ENCODE peak calls at places on chromosomes 7 and 10, in eight cellular contexts. One of them, this sample, is unnamed.
A peak's percentile ranks its signal among the peaks of the same experiment; 100 is the strongest.

GRCh38 chr7:28708458-28708951 is 249.6 kb downstream of the TRIL start:
- DNase-seq in frontal cortex: peak; percentile 20
- DNase-seq in GM12865: no peak
- DNase-seq in epithelial cell of esophagus: no peak
- DNase-seq in stomach: no peak
- DNase-seq in glutamatergic neuron: peak; percentile 58
- DNase-seq in RPMI8226: no peak
- DNase-seq in H54: no peak
- DNase-seq in this sample: no peak

GRCh38 chr7:81688622-81689411 is 81.0 kb downstream of the HGF start:
- DNase-seq in GM12865: no peak
- DNase-seq in epithelial cell of esophagus: no peak
- DNase-seq in stomach: no peak
- DNase-seq in glutamatergic neuron: no peak
- DNase-seq in H54: no peak
- DNase-seq in RPMI8226: peak; percentile 85
- DNase-seq in frontal cortex: no peak
- DNase-seq in this sample: no peak

GRCh38 chr7:1693991-1694524 is 24.0 kb downstream of the ELFN1 start:
- DNase-seq in H54: no peak
- DNase-seq in frontal cortex: peak; percentile 54
- DNase-seq in RPMI8226: peak; percentile 42
- DNase-seq in epithelial cell of esophagus: no peak
- DNase-seq in glutamatergic neuron: peak; percentile 87
- DNase-seq in GM12865: no peak
- DNase-seq in stomach: no peak
- DNase-seq in this sample: peak; percentile 20

GRCh38 chr7:123351506-123352225 is 151.9 kb upstream of the SLC13A1 start:
- DNase-seq in frontal cortex: no peak
- DNase-seq in GM12865: no peak
- DNase-seq in stomach: no peak
- DNase-seq in epithelial cell of esophagus: no peak
- DNase-seq in RPMI8226: peak; percentile 13
- DNase-seq in H54: no peak
- DNase-seq in glutamatergic neuron: no peak
- DNase-seq in this sample: no peak

GRCh38 chr7:151204383-151205032 is 5.8 kb downstream of the H2BK1 start:
- DNase-seq in H54: no peak
- DNase-seq in GM12865: no peak
- DNase-seq in epithelial cell of esophagus: peak; percentile 14
- DNase-seq in RPMI8226: peak; percentile 60
- DNase-seq in stomach: no peak
- DNase-seq in glutamatergic neuron: no peak
- DNase-seq in frontal cortex: no peak
- DNase-seq in this sample: no peak

GRCh38 chr7:6392712-6393666 is 54.8 kb downstream of the DAGLB start:
- DNase-seq in stomach: peak; percentile 89
- DNase-seq in H54: peak; percentile 94
- DNase-seq in frontal cortex: no peak
- DNase-seq in RPMI8226: no peak
- DNase-seq in GM12865: peak; percentile 50
- DNase-seq in glutamatergic neuron: no peak
- DNase-seq in epithelial cell of esophagus: peak; percentile 82
- DNase-seq in this sample: peak; percentile 66

GRCh38 chr7:142188159-142188558 is 69.7 kb downstream of the PRSS58 start:
- DNase-seq in frontal cortex: no peak
- DNase-seq in epithelial cell of esophagus: peak; percentile 49
- DNase-seq in GM12865: peak; percentile 49
- DNase-seq in H54: no peak
- DNase-seq in stomach: no peak
- DNase-seq in glutamatergic neuron: no peak
- DNase-seq in RPMI8226: no peak
- DNase-seq in this sample: no peak

GRCh38 chr7:96612034-96612433 is 97.6 kb downstream of the SEM1 start:
- DNase-seq in GM12865: no peak
- DNase-seq in frontal cortex: no peak
- DNase-seq in stomach: no peak
- DNase-seq in epithelial cell of esophagus: peak; percentile 82
- DNase-seq in RPMI8226: no peak
- DNase-seq in H54: no peak
- DNase-seq in glutamatergic neuron: no peak
- DNase-seq in this sample: no peak

GRCh38 chr10:60384006-60384405 is 5.7 kb downstream of the ANK3 start:
- DNase-seq in epithelial cell of esophagus: no peak
- DNase-seq in RPMI8226: no peak
- DNase-seq in H54: no peak
- DNase-seq in GM12865: no peak
- DNase-seq in glutamatergic neuron: no peak
- DNase-seq in frontal cortex: no peak
- DNase-seq in stomach: no peak
- DNase-seq in this sample: no peak

GRCh38 chr7:130732980-130733865 is 784 bp downstream of the KLF14 start:
- DNase-seq in frontal cortex: no peak
- DNase-seq in epithelial cell of esophagus: peak; percentile 33
- DNase-seq in stomach: peak; percentile 33
- DNase-seq in glutamatergic neuron: peak; percentile 52
- DNase-seq in H54: no peak
- DNase-seq in GM12865: peak; percentile 49
- DNase-seq in RPMI8226: peak; percentile 32
- DNase-seq in this sample: peak; percentile 14

GRCh38 chr10:69377936-69378335 is 38.8 kb downstream of the TACR2 start:
- DNase-seq in frontal cortex: no peak
- DNase-seq in H54: no peak
- DNase-seq in epithelial cell of esophagus: no peak
- DNase-seq in GM12865: no peak
- DNase-seq in stomach: no peak
- DNase-seq in glutamatergic neuron: no peak
- DNase-seq in RPMI8226: no peak
- DNase-seq in this sample: no peak

GRCh38 chr7:30970594-30971094 is 6.9 kb downstream of the GHRHR start:
- DNase-seq in GM12865: peak; percentile 21
- DNase-seq in H54: no peak
- DNase-seq in epithelial cell of esophagus: no peak
- DNase-seq in RPMI8226: no peak
- DNase-seq in frontal cortex: no peak
- DNase-seq in glutamatergic neuron: no peak
- DNase-seq in stomach: no peak
- DNase-seq in this sample: no peak